ENCODE peak calls at places on chromosome 13, in eight cellular contexts. A, T, F, R, P, W, B and Q are unnamed samples.

GRCh38 chr13:112849500-112849899 is 119.5 kb upstream of the MCF2L start:
- DNase-seq in P (no peak), W (no peak), T (no peak), A (no peak), B (no peak), R (peak), F (no peak), Q (no peak)

GRCh38 chr13:27868639-27869435 is 51.0 kb upstream of the PDX1 start:
- DNase-seq in A (no peak), F (no peak), T (no peak), R (peak), B (no peak), P (no peak), W (no peak), Q (peak)

GRCh38 chr13:90968510-90968909 is 379.0 kb upstream of the MIR17HG start:
- DNase-seq in F (no peak), T (no peak), P (no peak), B (no peak), R (peak), A (no peak), W (no peak), Q (peak)

GRCh38 chr13:52842440-52842839 is 6.0 kb downstream of the PCDH8 start:
- DNase-seq in A (no peak), W (no peak), P (no peak), T (no peak), B (no peak), F (no peak), R (no peak), Q (no peak)

GRCh38 chr13:24654741-24655140 is 25.5 kb upstream of the ATP12A start:
- DNase-seq in P (no peak), A (no peak), W (no peak), B (no peak), F (no peak), R (no peak), T (no peak), Q (no peak)

GRCh38 chr13:44140146-44140545 is 233.5 kb upstream of the SERP2 start:
- DNase-seq in F (no peak), A (no peak), B (no peak), T (no peak), W (no peak), P (no peak), R (no peak), Q (no peak)

GRCh38 chr13:50941146-50941545 is 31.6 kb downstream of the RNASEH2B start:
- DNase-seq in A (no peak), W (no peak), B (no peak), T (no peak), P (no peak), R (no peak), F (no peak), Q (no peak)

GRCh38 chr13:44951184-44951583 is 38.1 kb downstream of the NUFIP1 start:
- DNase-seq in W (no peak), T (no peak), B (no peak), R (no peak), A (no peak), F (no peak), P (no peak), Q (no peak)

GRCh38 chr13:80133631-80134083 is 207.3 kb downstream of the SPRY2 start:
- DNase-seq in T (no peak), A (no peak), B (no peak), P (no peak), R (no peak), W (no peak), F (peak), Q (no peak)

GRCh38 chr13:113969311-113969972 is 4.4 kb downstream of the C13orf46 start:
- DNase-seq in R (no peak), W (no peak), F (no peak), A (no peak), B (no peak), T (no peak), P (no peak), Q (no peak)

GRCh38 chr13:102291587-102292218 is 110.1 kb downstream of the FGF14 start:
- DNase-seq in R (no peak), A (no peak), W (no peak), T (no peak), P (no peak), F (no peak), B (no peak), Q (no peak)